ENCODE peak calls at places on chromosomes 1 and 21, in four cellular contexts. A, E, M and L are unnamed samples.

GRCh38 chr1:102858695-102859094 is 249.6 kb downstream of the COL11A1 start:
- DNase-seq in A (no peak), M (no peak), E (no peak), L (no peak)

GRCh38 chr21:45276620-45277019 is 11.1 kb downstream of the POFUT2 start:
- DNase-seq in A (no peak), E (no peak), M (no peak), L (peak)

GRCh38 chr1:54571803-54572202 is 23.8 kb downstream of the ACOT11 start:
- DNase-seq in E (no peak), M (no peak), A (no peak), L (peak)

GRCh38 chr21:17610862-17611261 is 1.8 kb downstream of the BTG3 start:
- DNase-seq in A (peak), M (no peak), E (peak), L (no peak)

GRCh38 chr1:107407011-107407410 is 266.2 kb downstream of the NTNG1 start:
- DNase-seq in A (no peak), M (no peak), E (no peak), L (no peak)

GRCh38 chr1:186076006-186076405 is 299.0 kb downstream of the TPR start:
- DNase-seq in A (no peak), E (no peak), M (no peak), L (no peak)

GRCh38 chr1:33338495-33339211 is 17.8 kb upstream of the A3GALT2 start:
- DNase-seq in M (no peak), E (peak), A (peak), L (no peak)

GRCh38 chr1:170340259-170340658 is 191.7 kb upstream of the GORAB start:
- DNase-seq in A (no peak), M (no peak), E (no peak), L (no peak)

GRCh38 chr1:93620169-93620840 is 61.3 kb downstream of the BCAR3 start:
- DNase-seq in A (no peak), E (no peak), M (no peak), L (no peak)

GRCh38 chr21:38883142-38883541 is 77.4 kb downstream of the ETS2 start:
- DNase-seq in A (no peak), M (no peak), E (no peak), L (no peak)

GRCh38 chr1:112685913-112686312 is 11.5 kb downstream of the MOV10 start:
- DNase-seq in M (no peak), E (no peak), A (no peak), L (no peak)

GRCh38 chr1:40902634-40902897 is 40.4 kb upstream of the CITED4 start:
- DNase-seq in A (no peak), M (no peak), E (no peak), L (no peak)

GRCh38 chr21:34074283-34075098 is 1.1 kb downstream of the MRPS6 start:
- DNase-seq in A (peak), M (no peak), E (no peak), L (peak)

GRCh38 chr1:1419363-1419811 is 1.7 kb downstream of the ANKRD65 start:
- DNase-seq in M (no peak), A (no peak), E (no peak), L (no peak)

GRCh38 chr1:110346690-110347089 is 7.5 kb downstream of the RBM15 start:
- DNase-seq in E (no peak), A (no peak), M (no peak), L (no peak)

GRCh38 chr1:32684167-32684811 is 18.3 kb downstream of the SYNC start:
- DNase-seq in M (no peak), A (no peak), E (no peak), L (no peak)

GRCh38 chr1:229714964-229715603 is 89.0 kb downstream of the URB2 start:
- DNase-seq in A (peak), E (peak), M (no peak), L (peak)

GRCh38 chr1:43274125-43274803 is 4.5 kb downstream of the TMEM125 start:
- DNase-seq in E (no peak), A (peak), M (no peak), L (no peak)

GRCh38 chr1:153608089-153608672 is 4.8 kb downstream of the S100A16 start:
- DNase-seq in A (no peak), E (no peak), M (no peak), L (no peak)

GRCh38 chr1:110190282-110190929 is 19.7 kb upstream of the KCNC4 start:
- DNase-seq in E (no peak), A (no peak), M (no peak), L (no peak)

GRCh38 chr1:64745181-64745985 is 508 bp downstream of the RAVER2 start:
- DNase-seq in M (no peak), A (peak), E (peak), L (peak)

GRCh38 chr1:116497660-116498059 is 73.2 kb downstream of the CD58 start:
- DNase-seq in M (no peak), E (no peak), A (peak), L (no peak)

GRCh38 chr1:155925506-155925905 is 8.7 kb downstream of the KHDC4 start:
- DNase-seq in E (no peak), A (no peak), M (no peak), L (no peak)

GRCh38 chr1:89552481-89553194 is 28.0 kb downstream of the LRRC8B start:
- DNase-seq in M (peak), E (no peak), A (no peak), L (no peak)

GRCh38 chr1:2493691-2494322 is 17.7 kb downstream of the PLCH2 start:
- DNase-seq in E (no peak), M (no peak), A (no peak), L (no peak)

GRCh38 chr1:246587606-246588005 is 21.4 kb downstream of the CNST start:
- DNase-seq in M (no peak), A (no peak), E (peak), L (no peak)
- TF ChIP-seq NR2C2 in M (no peak), A (peak), E (no peak), L (no peak)

GRCh38 chr1:67610450-67610849 is 74.6 kb upstream of the GADD45A start:
- DNase-seq in M (no peak), E (no peak), A (no peak), L (no peak)
- TF ChIP-seq NR2C2 in M (no peak), E (no peak), A (no peak), L (no peak)

DNA sequence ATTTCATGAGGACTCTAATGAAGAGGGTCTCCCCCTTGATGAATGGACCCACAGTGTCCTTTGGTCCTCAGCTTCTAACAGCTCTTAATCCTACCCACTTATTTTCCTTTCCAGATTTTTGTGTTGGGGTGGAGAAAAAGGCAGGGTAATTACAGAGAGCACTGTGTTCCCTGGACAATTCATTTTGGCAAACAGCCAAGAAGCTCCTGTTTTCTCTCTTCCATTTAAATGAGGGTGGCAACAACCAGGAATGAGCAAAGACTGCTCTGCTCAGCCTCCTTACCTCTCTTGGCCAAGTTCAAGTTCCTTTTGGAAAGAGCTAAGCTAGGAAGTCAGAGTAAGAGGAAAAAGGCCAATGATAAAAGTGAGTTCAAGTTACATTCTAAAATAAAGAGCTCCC is 11.9 kb downstream of the XKR8 start:
- DNase-seq in A (no peak), E (no peak), M (no peak), L (no peak)
- TF ChIP-seq NR2C2 in A (no peak), E (no peak), M (no peak), L (no peak)

GRCh38 chr1:30748098-30748698 is 9.4 kb downstream of the LAPTM5 start:
- DNase-seq in M (no peak), E (no peak), A (no peak), L (no peak)
- TF ChIP-seq NR2C2 in M (no peak), E (no peak), A (no peak), L (no peak)

GRCh38 chr1:10612446-10613160 is 137.9 kb downstream of the PEX14 start:
- DNase-seq in A (no peak), E (no peak), M (no peak), L (no peak)
- TF ChIP-seq NR2C2 in A (no peak), E (no peak), M (no peak), L (no peak)

GRCh38 chr1:151831256-151831591 is 378 bp downstream of the RORC start:
- DNase-seq in E (no peak), A (no peak), M (no peak), L (no peak)

GRCh38 chr1:151831605-151832004 is at the start of gene RORC:
- DNase-seq in M (no peak), A (no peak), E (peak), L (no peak)

GRCh38 chr1:151833172-151833571 is 1.6 kb upstream of the RORC start:
- DNase-seq in M (no peak), E (no peak), A (no peak), L (no peak)

GRCh38 chr1:151834239-151834638 is 2.6 kb upstream of the RORC start:
- DNase-seq in M (no peak), E (peak), A (no peak), L (no peak)

DNA sequence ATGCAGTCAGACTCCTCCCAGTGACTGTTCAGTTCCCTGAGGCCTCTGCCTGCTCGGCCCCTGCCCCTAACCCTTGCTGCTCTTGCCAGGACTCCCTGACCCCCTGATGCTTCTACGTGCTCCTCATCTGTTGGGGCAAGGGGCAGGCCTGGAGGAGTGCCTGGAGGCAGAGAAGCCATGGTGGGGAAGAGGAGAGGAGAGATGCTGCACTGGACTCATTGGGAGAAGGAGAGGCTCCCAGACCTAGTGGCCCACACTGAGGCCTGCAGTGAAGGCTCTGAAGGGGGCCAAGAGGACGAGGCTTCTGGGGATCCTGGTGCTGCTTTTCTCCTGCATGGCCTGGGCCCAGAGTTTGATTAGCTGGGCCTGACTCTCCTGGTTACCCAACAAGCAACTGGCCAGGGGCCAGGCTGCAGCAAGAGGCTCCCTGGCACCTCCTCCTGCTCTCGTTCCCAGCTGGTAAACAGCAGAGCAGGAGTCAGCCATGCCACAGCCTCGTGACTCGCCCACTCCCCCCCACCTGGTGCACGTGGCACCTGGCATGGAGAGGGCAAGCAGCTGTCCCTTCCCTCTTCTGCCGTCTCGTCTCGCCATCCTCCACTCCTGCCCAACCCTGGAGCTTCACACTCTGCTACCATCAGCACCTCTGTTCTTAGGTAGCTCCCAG is 849 bp upstream of the RORC start:
- DNase-seq in M (no peak), A (no peak), E (peak), L (no peak)
- TF ChIP-seq NR2C2 in M (no peak), A (no peak), E (no peak), L (no peak)

GRCh38 chr1:154776339-154776605 is 93.8 kb downstream of the KCNN3 start:
- DNase-seq in A (no peak), M (no peak), E (no peak), L (no peak)

GRCh38 chr1:154778280-154778679 is 91.8 kb downstream of the KCNN3 start:
- DNase-seq in M (no peak), E (no peak), A (no peak), L (no peak)

GRCh38 chr1:154778944-154779343 is 91.1 kb downstream of the KCNN3 start:
- DNase-seq in M (no peak), A (no peak), E (no peak), L (no peak)

GRCh38 chr1:154775559-154776338 is 94.3 kb downstream of the KCNN3 start:
- DNase-seq in M (no peak), E (no peak), A (no peak), L (no peak)

DNA sequence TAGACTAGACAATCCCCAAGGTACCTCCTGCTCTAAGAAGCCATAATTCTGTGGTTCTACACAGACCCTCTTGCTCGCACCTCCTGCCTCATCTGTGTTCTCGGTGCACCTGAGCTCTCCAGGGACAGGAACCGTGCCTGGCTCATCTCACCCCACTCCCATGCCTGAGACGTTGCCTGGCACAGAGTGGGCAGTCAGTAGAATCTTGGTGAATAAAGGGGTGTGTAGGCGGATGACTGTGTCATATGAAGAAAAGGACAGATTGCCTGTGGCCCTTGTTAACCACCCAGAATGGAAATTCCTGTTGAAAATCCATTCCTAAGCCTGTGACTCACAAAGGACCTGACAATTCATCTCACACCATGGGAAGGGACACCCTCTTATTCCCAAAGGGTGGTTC is 92.9 kb downstream of the KCNN3 start:
- DNase-seq in M (no peak), A (no peak), E (no peak), L (no peak)
- TF ChIP-seq NR2C2 in M (no peak), A (no peak), E (no peak), L (no peak)